ENCODE peak calls at places on chromosomes 12 and 14, in ten cellular contexts. One of them, this sample, is unnamed.

GRCh38 chr14:55077155-55077554 is 25.7 kb downstream of the MAPK1IP1L start:
- DNase-seq in esophagus muscularis mucosa: no peak
- DNase-seq in A549: no peak
- DNase-seq in lung: no peak
- DNase-seq in sigmoid colon: no peak
- DNase-seq in pancreas: no peak
- DNase-seq in PC-9: peak; percentile 61
- DNase-seq in heart right ventricle: no peak
- DNase-seq in CD4-positive, alpha-beta T cell: no peak
- DNase-seq in left lung: no peak
- DNase-seq in this sample: peak; percentile 40

GRCh38 chr12:57842342-57843294 is 3.9 kb downstream of the CTDSP2 start:
- DNase-seq in sigmoid colon: no peak
- DNase-seq in left lung: no peak
- DNase-seq in CD4-positive, alpha-beta T cell: no peak
- DNase-seq in PC-9: no peak
- DNase-seq in pancreas: no peak
- DNase-seq in A549: no peak
- DNase-seq in heart right ventricle: no peak
- DNase-seq in lung: no peak
- DNase-seq in esophagus muscularis mucosa: no peak
- DNase-seq in this sample: no peak

GRCh38 chr12:132741620-132742019 is 20.0 kb downstream of the ANKLE2 start:
- DNase-seq in left lung: no peak
- DNase-seq in esophagus muscularis mucosa: no peak
- DNase-seq in heart right ventricle: no peak
- DNase-seq in lung: no peak
- DNase-seq in PC-9: no peak
- DNase-seq in A549: no peak
- DNase-seq in sigmoid colon: no peak
- DNase-seq in pancreas: no peak
- DNase-seq in CD4-positive, alpha-beta T cell: no peak
- DNase-seq in this sample: no peak

GRCh38 chr12:102643871-102644551 is 163.6 kb upstream of the IGF1 start:
- DNase-seq in lung: no peak
- DNase-seq in sigmoid colon: no peak
- DNase-seq in heart right ventricle: no peak
- DNase-seq in PC-9: no peak
- DNase-seq in pancreas: no peak
- DNase-seq in left lung: no peak
- DNase-seq in A549: no peak
- DNase-seq in esophagus muscularis mucosa: no peak
- DNase-seq in CD4-positive, alpha-beta T cell: no peak
- DNase-seq in this sample: no peak

GRCh38 chr14:97180304-97181200 is 383.4 kb downstream of the VRK1 start:
- DNase-seq in CD4-positive, alpha-beta T cell: no peak
- DNase-seq in PC-9: no peak
- DNase-seq in pancreas: no peak
- DNase-seq in left lung: no peak
- DNase-seq in heart right ventricle: no peak
- DNase-seq in sigmoid colon: no peak
- DNase-seq in lung: no peak
- DNase-seq in esophagus muscularis mucosa: peak; percentile 86
- DNase-seq in A549: peak; percentile 75
- DNase-seq in this sample: peak; percentile 67

GRCh38 chr14:61927015-61927414 is 164.8 kb downstream of the SNAPC1 start:
- DNase-seq in A549: no peak
- DNase-seq in sigmoid colon: no peak
- DNase-seq in PC-9: peak; percentile 30
- DNase-seq in lung: no peak
- DNase-seq in CD4-positive, alpha-beta T cell: no peak
- DNase-seq in esophagus muscularis mucosa: no peak
- DNase-seq in pancreas: no peak
- DNase-seq in left lung: no peak
- DNase-seq in heart right ventricle: no peak
- DNase-seq in this sample: peak; percentile 74

GRCh38 chr12:104353012-104353981 is 49.8 kb downstream of the EID3 start:
- DNase-seq in esophagus muscularis mucosa: peak; percentile 72
- DNase-seq in A549: no peak
- DNase-seq in lung: no peak
- DNase-seq in left lung: no peak
- DNase-seq in heart right ventricle: no peak
- DNase-seq in PC-9: no peak
- DNase-seq in pancreas: no peak
- DNase-seq in CD4-positive, alpha-beta T cell: no peak
- DNase-seq in sigmoid colon: no peak
- DNase-seq in this sample: no peak

GRCh38 chr12:65886996-65887395 is 62.7 kb downstream of the HMGA2 start:
- DNase-seq in esophagus muscularis mucosa: no peak
- DNase-seq in left lung: no peak
- DNase-seq in heart right ventricle: no peak
- DNase-seq in lung: no peak
- DNase-seq in PC-9: no peak
- DNase-seq in CD4-positive, alpha-beta T cell: no peak
- DNase-seq in sigmoid colon: no peak
- DNase-seq in A549: no peak
- DNase-seq in pancreas: no peak
- DNase-seq in this sample: peak; percentile 45

GRCh38 chr12:46831335-46832083 is 5.7 kb upstream of the SLC38A4 start:
- DNase-seq in pancreas: peak; percentile 84
- DNase-seq in left lung: no peak
- DNase-seq in PC-9: no peak
- DNase-seq in A549: no peak
- DNase-seq in lung: no peak
- DNase-seq in sigmoid colon: no peak
- DNase-seq in esophagus muscularis mucosa: no peak
- DNase-seq in heart right ventricle: peak; percentile 25
- DNase-seq in CD4-positive, alpha-beta T cell: no peak
- DNase-seq in this sample: peak; percentile 15

GRCh38 chr12:105226219-105226618 is 9.8 kb downstream of the APPL2 start:
- DNase-seq in left lung: peak; percentile 81
- DNase-seq in sigmoid colon: peak; percentile 84
- DNase-seq in heart right ventricle: peak; percentile 73
- DNase-seq in lung: no peak
- DNase-seq in PC-9: no peak
- DNase-seq in pancreas: no peak
- DNase-seq in esophagus muscularis mucosa: no peak
- DNase-seq in A549: no peak
- DNase-seq in CD4-positive, alpha-beta T cell: no peak
- DNase-seq in this sample: no peak

GRCh38 chr14:80095623-80096022 is 115.7 kb downstream of the DIO2 start:
- DNase-seq in PC-9: no peak
- DNase-seq in esophagus muscularis mucosa: no peak
- DNase-seq in heart right ventricle: no peak
- DNase-seq in pancreas: no peak
- DNase-seq in left lung: no peak
- DNase-seq in lung: no peak
- DNase-seq in A549: peak; percentile 2
- DNase-seq in CD4-positive, alpha-beta T cell: no peak
- DNase-seq in sigmoid colon: no peak
- DNase-seq in this sample: no peak

GRCh38 chr12:20268121-20268732 is 100.1 kb upstream of the PDE3A start:
- DNase-seq in esophagus muscularis mucosa: no peak
- DNase-seq in sigmoid colon: no peak
- DNase-seq in pancreas: no peak
- DNase-seq in CD4-positive, alpha-beta T cell: no peak
- DNase-seq in left lung: no peak
- DNase-seq in heart right ventricle: no peak
- DNase-seq in lung: no peak
- DNase-seq in A549: no peak
- DNase-seq in PC-9: no peak
- DNase-seq in this sample: no peak

DNA sequence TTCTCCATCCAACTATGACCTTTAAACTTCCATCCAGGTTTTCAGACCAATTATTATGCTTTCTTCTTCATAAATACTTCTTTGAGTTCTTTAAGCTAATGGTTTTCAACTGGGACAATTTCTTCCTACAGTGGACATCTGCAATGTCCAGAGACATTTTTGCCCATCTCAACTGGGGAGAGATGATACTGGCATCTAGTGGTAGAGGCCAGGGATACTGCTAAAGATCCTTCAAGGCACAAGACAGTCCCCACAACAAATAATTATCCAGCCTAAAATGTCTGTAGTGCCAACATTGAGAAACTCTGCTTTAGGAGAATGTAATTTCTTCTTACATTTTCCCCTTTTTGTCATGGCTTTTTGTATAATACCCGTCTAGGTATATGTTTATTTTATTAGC is 10.6 kb downstream of the TRHDE start:
- DNase-seq in sigmoid colon: no peak
- DNase-seq in heart right ventricle: no peak
- DNase-seq in left lung: no peak
- DNase-seq in pancreas: no peak
- DNase-seq in lung: no peak
- DNase-seq in esophagus muscularis mucosa: no peak
- DNase-seq in CD4-positive, alpha-beta T cell: no peak
- DNase-seq in PC-9: no peak
- DNase-seq in A549: no peak
- DNase-seq in this sample: no peak
- TF ChIP-seq CTCF in sigmoid colon: no peak
- TF ChIP-seq CTCF in heart right ventricle: no peak
- TF ChIP-seq CTCF in left lung: no peak
- TF ChIP-seq CTCF in pancreas: no peak
- TF ChIP-seq CTCF in lung: no peak
- TF ChIP-seq CTCF in esophagus muscularis mucosa: peak; percentile 19
- TF ChIP-seq CTCF in CD4-positive, alpha-beta T cell: no peak
- TF ChIP-seq CTCF in PC-9: peak; percentile 27
- TF ChIP-seq CTCF in A549: peak; percentile 28
- TF ChIP-seq CTCF in this sample: peak; percentile 18

GRCh38 chr12:94990222-94990621 is 13.3 kb downstream of the NDUFA12 start:
- DNase-seq in CD4-positive, alpha-beta T cell: no peak
- DNase-seq in heart right ventricle: no peak
- DNase-seq in PC-9: no peak
- DNase-seq in lung: no peak
- DNase-seq in pancreas: no peak
- DNase-seq in left lung: no peak
- DNase-seq in sigmoid colon: no peak
- DNase-seq in esophagus muscularis mucosa: no peak
- DNase-seq in A549: no peak
- DNase-seq in this sample: no peak

GRCh38 chr12:94997061-94997460 is 6.4 kb downstream of the NDUFA12 start:
- DNase-seq in A549: no peak
- DNase-seq in pancreas: no peak
- DNase-seq in esophagus muscularis mucosa: no peak
- DNase-seq in sigmoid colon: no peak
- DNase-seq in PC-9: no peak
- DNase-seq in CD4-positive, alpha-beta T cell: no peak
- DNase-seq in lung: no peak
- DNase-seq in heart right ventricle: no peak
- DNase-seq in left lung: no peak
- DNase-seq in this sample: no peak

GRCh38 chr12:94998322-94998721 is 5.2 kb downstream of the NDUFA12 start:
- DNase-seq in esophagus muscularis mucosa: no peak
- DNase-seq in PC-9: no peak
- DNase-seq in pancreas: no peak
- DNase-seq in left lung: no peak
- DNase-seq in sigmoid colon: no peak
- DNase-seq in heart right ventricle: no peak
- DNase-seq in CD4-positive, alpha-beta T cell: no peak
- DNase-seq in lung: no peak
- DNase-seq in A549: no peak
- DNase-seq in this sample: no peak

GRCh38 chr12:94997726-94998125 is 5.8 kb downstream of the NDUFA12 start:
- DNase-seq in CD4-positive, alpha-beta T cell: no peak
- DNase-seq in esophagus muscularis mucosa: no peak
- DNase-seq in lung: no peak
- DNase-seq in A549: no peak
- DNase-seq in pancreas: no peak
- DNase-seq in sigmoid colon: no peak
- DNase-seq in heart right ventricle: no peak
- DNase-seq in left lung: no peak
- DNase-seq in PC-9: no peak
- DNase-seq in this sample: no peak

DNA sequence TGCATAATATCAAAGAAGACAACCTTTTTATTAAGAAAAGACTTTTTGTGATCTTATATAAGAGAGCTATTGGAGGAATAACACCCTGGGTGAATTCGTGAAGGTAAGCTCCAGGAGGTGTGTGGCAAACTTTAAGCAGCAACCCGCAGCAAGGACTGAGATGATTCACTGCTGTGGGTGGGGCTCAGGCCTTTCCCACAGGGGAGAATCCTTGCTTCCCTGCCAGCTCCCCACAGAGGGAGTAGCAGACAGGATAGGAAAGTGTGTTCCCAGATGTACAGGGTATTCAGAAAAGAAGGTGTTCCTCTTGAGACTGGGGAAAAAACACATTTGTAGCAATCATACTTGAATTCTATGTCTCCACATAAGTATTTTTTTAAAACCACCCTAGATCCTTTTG is 9.2 kb downstream of the NDUFA12 start:
- DNase-seq in left lung: no peak
- DNase-seq in lung: no peak
- DNase-seq in heart right ventricle: no peak
- DNase-seq in A549: peak; percentile 57
- DNase-seq in CD4-positive, alpha-beta T cell: no peak
- DNase-seq in sigmoid colon: no peak
- DNase-seq in PC-9: peak; percentile 35
- DNase-seq in pancreas: no peak
- DNase-seq in esophagus muscularis mucosa: no peak
- DNase-seq in this sample: peak; percentile 84
- H3K27ac ChIP-seq in left lung: no peak overlapping the region
- H3K27ac ChIP-seq in lung: no peak overlapping the region
- H3K27ac ChIP-seq in heart right ventricle: no peak overlapping the region
- H3K27ac ChIP-seq in A549: no peak overlapping the region
- H3K27ac ChIP-seq in CD4-positive, alpha-beta T cell: no peak overlapping the region
- H3K27ac ChIP-seq in sigmoid colon: no peak overlapping the region
- H3K27ac ChIP-seq in PC-9: peak overlapping the region; percentile 8
- H3K27ac ChIP-seq in pancreas: no peak overlapping the region
- H3K27ac ChIP-seq in esophagus muscularis mucosa: no peak overlapping the region
- H3K27ac ChIP-seq in this sample: no peak overlapping the region

DNA sequence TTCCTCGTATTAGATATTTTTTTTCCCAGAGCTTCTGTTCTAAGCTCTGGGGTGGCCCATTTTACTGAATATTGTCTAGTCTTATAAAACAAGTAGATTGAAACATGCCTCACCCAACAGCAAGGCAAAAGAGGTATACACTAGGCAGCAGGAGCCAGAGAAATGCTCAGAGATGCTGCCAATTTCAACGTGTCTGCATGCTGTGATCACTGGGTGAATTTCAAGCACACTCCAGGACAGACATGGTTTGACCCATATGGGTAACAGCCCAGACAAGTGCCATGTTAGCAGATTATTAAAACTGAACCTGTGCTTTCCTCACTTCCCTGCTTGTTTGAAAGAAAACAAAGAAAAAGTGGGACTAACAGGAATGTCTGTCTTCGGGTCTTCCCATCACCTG is 321.3 kb downstream of the MED13L start:
- DNase-seq in PC-9: no peak
- DNase-seq in lung: no peak
- DNase-seq in left lung: no peak
- DNase-seq in esophagus muscularis mucosa: no peak
- DNase-seq in CD4-positive, alpha-beta T cell: no peak
- DNase-seq in pancreas: no peak
- DNase-seq in heart right ventricle: no peak
- DNase-seq in A549: no peak
- DNase-seq in sigmoid colon: no peak
- DNase-seq in this sample: no peak
- TF ChIP-seq CTCF in PC-9: no peak
- TF ChIP-seq CTCF in lung: no peak
- TF ChIP-seq CTCF in left lung: no peak
- TF ChIP-seq CTCF in esophagus muscularis mucosa: no peak
- TF ChIP-seq CTCF in CD4-positive, alpha-beta T cell: no peak
- TF ChIP-seq CTCF in pancreas: no peak
- TF ChIP-seq CTCF in heart right ventricle: no peak
- TF ChIP-seq CTCF in A549: no peak
- TF ChIP-seq CTCF in sigmoid colon: no peak
- TF ChIP-seq CTCF in this sample: no peak

GRCh38 chr12:99544457-99544856 is 103.1 kb upstream of the GARIN6 start:
- DNase-seq in left lung: no peak
- DNase-seq in A549: no peak
- DNase-seq in PC-9: no peak
- DNase-seq in CD4-positive, alpha-beta T cell: no peak
- DNase-seq in sigmoid colon: no peak
- DNase-seq in esophagus muscularis mucosa: no peak
- DNase-seq in lung: no peak
- DNase-seq in pancreas: no peak
- DNase-seq in heart right ventricle: no peak
- DNase-seq in this sample: no peak
- H3K27ac ChIP-seq in left lung: no peak overlapping the region
- H3K27ac ChIP-seq in A549: no peak overlapping the region
- H3K27ac ChIP-seq in PC-9: no peak overlapping the region
- H3K27ac ChIP-seq in CD4-positive, alpha-beta T cell: no peak overlapping the region
- H3K27ac ChIP-seq in sigmoid colon: no peak overlapping the region
- H3K27ac ChIP-seq in esophagus muscularis mucosa: no peak overlapping the region
- H3K27ac ChIP-seq in lung: no peak overlapping the region
- H3K27ac ChIP-seq in pancreas: no peak overlapping the region
- H3K27ac ChIP-seq in heart right ventricle: no peak overlapping the region
- H3K27ac ChIP-seq in this sample: no peak overlapping the region